ENCODE peak calls at places on chromosomes 16 and 17, in four cellular contexts. One of them, this sample, is unnamed. For H3K9me3, the result is how much of the 10 kb centered on the place peaks cover.

GRCh38 chr17:7509937-7510336 is 25.8 kb downstream of the POLR2A start:
- DNase-seq in cardiac muscle cell: no peak
- DNase-seq in heart left ventricle: no peak
- DNase-seq in ascending aorta: no peak
- DNase-seq in this sample: no peak

GRCh38 chr17:49552070-49552751 is 23.5 kb upstream of the NXPH3 start:
- DNase-seq in cardiac muscle cell: no peak
- DNase-seq in ascending aorta: no peak
- DNase-seq in heart left ventricle: no peak
- DNase-seq in this sample: no peak

GRCh38 chr17:38572665-38573365 is 32.9 kb downstream of the SRCIN1 start:
- DNase-seq in ascending aorta: no peak
- DNase-seq in heart left ventricle: no peak
- DNase-seq in cardiac muscle cell: peak
- DNase-seq in this sample: no peak

GRCh38 chr17:49018116-49018612 is 21.0 kb downstream of the IGF2BP1 start:
- DNase-seq in heart left ventricle: no peak
- DNase-seq in ascending aorta: no peak
- DNase-seq in cardiac muscle cell: no peak
- DNase-seq in this sample: no peak

GRCh38 chr17:78624461-78625216 is 47.4 kb upstream of the DNAH17 start:
- DNase-seq in ascending aorta: no peak
- DNase-seq in heart left ventricle: no peak
- DNase-seq in cardiac muscle cell: no peak
- DNase-seq in this sample: no peak

GRCh38 chr16:86806181-86806837 is 228.0 kb downstream of the FOXL1 start:
- DNase-seq in heart left ventricle: no peak
- DNase-seq in cardiac muscle cell: no peak
- DNase-seq in ascending aorta: no peak
- DNase-seq in this sample: no peak

GRCh38 chr17:38674013-38674748 is 576 bp downstream of the EPOP start:
- DNase-seq in cardiac muscle cell: peak
- DNase-seq in ascending aorta: no peak
- DNase-seq in heart left ventricle: peak
- DNase-seq in this sample: no peak

GRCh38 chr16:2710711-2711231 is 9.3 kb downstream of the PRSS27 start:
- DNase-seq in ascending aorta: no peak
- DNase-seq in heart left ventricle: no peak
- DNase-seq in cardiac muscle cell: no peak
- DNase-seq in this sample: no peak

GRCh38 chr16:30179195-30179594 is 4.2 kb upstream of the CORO1A start:
- DNase-seq in heart left ventricle: no peak
- DNase-seq in ascending aorta: no peak
- DNase-seq in cardiac muscle cell: no peak
- DNase-seq in this sample: no peak

GRCh38 chr16:78985736-78986605 is 614.6 kb downstream of the MAF start:
- DNase-seq in ascending aorta: no peak
- DNase-seq in heart left ventricle: no peak
- DNase-seq in cardiac muscle cell: no peak
- DNase-seq in this sample: no peak

GRCh38 chr16:27366687-27367462 is 35.1 kb upstream of the IL21R start:
- DNase-seq in cardiac muscle cell: no peak
- DNase-seq in heart left ventricle: no peak
- DNase-seq in ascending aorta: no peak
- DNase-seq in this sample: peak

GRCh38 chr17:19507673-19508326 is 25.9 kb upstream of the SLC47A1 start:
- DNase-seq in heart left ventricle: peak
- DNase-seq in cardiac muscle cell: peak
- DNase-seq in ascending aorta: peak
- DNase-seq in this sample: peak

GRCh38 chr16:2992383-2993081 is 12.3 kb upstream of the PKMYT1 start:
- DNase-seq in ascending aorta: no peak
- DNase-seq in cardiac muscle cell: no peak
- DNase-seq in heart left ventricle: no peak
- DNase-seq in this sample: no peak

GRCh38 chr17:42775534-42776098 is 2.4 kb downstream of the VPS25 start:
- DNase-seq in heart left ventricle: no peak
- DNase-seq in cardiac muscle cell: no peak
- DNase-seq in ascending aorta: no peak
- DNase-seq in this sample: no peak

GRCh38 chr16:57115504-57116182 is 23.3 kb downstream of the CPNE2 start:
- DNase-seq in cardiac muscle cell: no peak
- DNase-seq in heart left ventricle: peak
- DNase-seq in ascending aorta: no peak
- DNase-seq in this sample: no peak

GRCh38 chr16:12089492-12090161 is 113.1 kb downstream of the SNX29 start:
- DNase-seq in ascending aorta: peak
- DNase-seq in heart left ventricle: peak
- DNase-seq in cardiac muscle cell: peak
- DNase-seq in this sample: no peak

GRCh38 chr16:51392651-51393187 is 241.6 kb upstream of the SALL1 start:
- DNase-seq in ascending aorta: no peak
- DNase-seq in heart left ventricle: no peak
- DNase-seq in cardiac muscle cell: no peak
- DNase-seq in this sample: no peak

DNA sequence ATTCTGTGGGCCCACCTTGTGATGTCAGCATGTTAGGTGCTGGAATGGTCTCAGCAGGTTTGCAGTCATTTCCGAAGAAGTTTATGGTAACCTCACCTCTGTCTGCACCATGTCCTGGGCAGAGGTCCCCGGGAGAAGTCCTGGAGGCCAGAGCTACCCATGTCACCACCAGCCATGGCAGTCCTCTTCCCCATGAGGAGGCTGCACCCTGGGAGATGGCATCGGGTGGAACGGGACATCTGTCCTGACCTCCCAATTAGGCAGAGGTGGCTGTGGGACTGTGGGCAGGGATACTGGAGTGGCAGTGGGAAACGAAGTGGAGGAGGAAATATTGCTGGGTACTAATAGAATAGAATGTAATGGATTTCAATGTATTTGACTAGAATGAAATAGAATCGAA is 511.8 kb upstream of the WSB1 start:
- DNase-seq in heart left ventricle: no peak
- DNase-seq in ascending aorta: no peak
- DNase-seq in cardiac muscle cell: no peak
- DNase-seq in this sample: no peak
- H3K9me3 ChIP-seq in heart left ventricle: under half
- H3K9me3 ChIP-seq in ascending aorta: under half
- H3K9me3 ChIP-seq in cardiac muscle cell: under half
- H3K9me3 ChIP-seq in this sample: under half

DNA sequence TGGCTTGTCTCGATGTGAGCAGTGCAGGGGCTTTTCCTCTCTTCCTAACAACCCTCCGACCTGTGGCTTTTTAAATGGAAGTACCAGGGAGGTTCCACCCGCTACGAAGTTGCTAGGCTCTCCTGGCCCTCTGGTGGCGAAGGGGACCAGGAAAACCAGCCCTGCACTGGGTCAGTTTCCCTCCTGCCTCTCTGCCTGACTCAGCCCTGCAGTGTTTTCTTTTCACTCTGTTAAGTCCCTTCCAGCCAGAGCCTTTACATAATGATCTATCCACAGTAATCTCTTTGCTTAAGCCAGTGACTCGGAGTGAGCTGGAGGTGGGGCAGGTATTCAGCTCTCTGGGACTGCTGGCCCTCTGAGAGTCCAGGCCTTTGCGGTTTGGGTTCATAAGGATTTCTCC is 331.3 kb upstream of the EEF2KMT start:
- DNase-seq in cardiac muscle cell: peak
- DNase-seq in heart left ventricle: no peak
- DNase-seq in ascending aorta: no peak
- DNase-seq in this sample: no peak
- H3K9me3 ChIP-seq in cardiac muscle cell: under half
- H3K9me3 ChIP-seq in heart left ventricle: under half
- H3K9me3 ChIP-seq in ascending aorta: under half
- H3K9me3 ChIP-seq in this sample: under half

DNA sequence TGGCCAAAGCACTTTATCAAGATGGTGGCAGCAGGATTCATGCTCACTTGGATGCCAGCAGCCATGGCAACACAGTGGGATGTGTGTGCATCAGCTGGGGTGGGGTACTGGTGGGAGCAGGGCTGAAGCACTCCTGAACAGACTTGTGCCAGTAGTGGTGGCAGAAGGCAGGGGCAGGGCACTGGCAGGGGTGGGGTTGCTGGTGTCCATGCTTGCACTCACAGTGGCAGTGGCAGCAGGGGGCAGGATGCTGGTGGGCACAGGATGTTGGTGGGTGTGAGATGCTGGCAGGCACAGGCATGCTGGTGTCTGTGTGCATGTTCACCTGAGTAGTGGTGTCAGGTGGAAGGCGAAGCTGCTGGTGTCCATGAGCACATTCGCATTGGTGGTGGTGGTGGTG is 161.0 kb upstream of the PMFBP1 start:
- DNase-seq in cardiac muscle cell: no peak
- DNase-seq in heart left ventricle: no peak
- DNase-seq in ascending aorta: no peak
- DNase-seq in this sample: no peak
- H3K9me3 ChIP-seq in cardiac muscle cell: under half
- H3K9me3 ChIP-seq in heart left ventricle: under half
- H3K9me3 ChIP-seq in ascending aorta: under half
- H3K9me3 ChIP-seq in this sample: under half

DNA sequence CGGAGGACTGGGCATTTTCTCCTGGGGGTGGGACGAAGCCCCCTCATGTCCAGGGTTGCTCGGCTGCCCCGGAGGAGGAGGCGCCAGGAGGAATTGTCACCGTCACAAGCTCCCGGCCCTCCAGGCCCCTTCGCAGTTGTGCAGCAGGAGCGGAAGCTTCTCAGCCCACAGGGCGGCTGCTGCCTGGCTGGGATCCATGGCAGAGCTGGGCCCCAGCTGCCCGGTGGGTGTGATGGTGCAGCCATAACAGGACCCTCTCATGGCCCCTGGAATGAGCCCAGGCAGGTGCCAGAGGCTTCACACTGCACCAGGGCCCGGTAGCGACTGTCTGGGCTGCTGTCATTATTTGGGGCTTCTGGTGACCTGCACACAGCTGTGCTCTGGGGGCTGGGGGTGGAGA is 54.9 kb upstream of the GNG13 start:
- DNase-seq in heart left ventricle: no peak
- DNase-seq in cardiac muscle cell: no peak
- DNase-seq in ascending aorta: no peak
- DNase-seq in this sample: no peak
- H3K9me3 ChIP-seq in heart left ventricle: under half
- H3K9me3 ChIP-seq in cardiac muscle cell: under half
- H3K9me3 ChIP-seq in ascending aorta: under half
- H3K9me3 ChIP-seq in this sample: under half

GRCh38 chr16:35148748-35149147 is 1689.3 kb downstream of the TP53TG3F start:
- DNase-seq in cardiac muscle cell: no peak
- DNase-seq in heart left ventricle: no peak
- DNase-seq in ascending aorta: no peak
- DNase-seq in this sample: no peak

GRCh38 chr16:35147556-35148504 is 1688.4 kb downstream of the TP53TG3F start:
- DNase-seq in ascending aorta: no peak
- DNase-seq in cardiac muscle cell: no peak
- DNase-seq in heart left ventricle: no peak
- DNase-seq in this sample: no peak

GRCh38 chr16:35144212-35144932 is 1685.0 kb downstream of the TP53TG3F start:
- DNase-seq in ascending aorta: no peak
- DNase-seq in cardiac muscle cell: no peak
- DNase-seq in heart left ventricle: no peak
- DNase-seq in this sample: no peak

GRCh38 chr16:35146031-35146710 is 1686.8 kb downstream of the TP53TG3F start:
- DNase-seq in ascending aorta: no peak
- DNase-seq in heart left ventricle: no peak
- DNase-seq in cardiac muscle cell: no peak
- DNase-seq in this sample: no peak

DNA sequence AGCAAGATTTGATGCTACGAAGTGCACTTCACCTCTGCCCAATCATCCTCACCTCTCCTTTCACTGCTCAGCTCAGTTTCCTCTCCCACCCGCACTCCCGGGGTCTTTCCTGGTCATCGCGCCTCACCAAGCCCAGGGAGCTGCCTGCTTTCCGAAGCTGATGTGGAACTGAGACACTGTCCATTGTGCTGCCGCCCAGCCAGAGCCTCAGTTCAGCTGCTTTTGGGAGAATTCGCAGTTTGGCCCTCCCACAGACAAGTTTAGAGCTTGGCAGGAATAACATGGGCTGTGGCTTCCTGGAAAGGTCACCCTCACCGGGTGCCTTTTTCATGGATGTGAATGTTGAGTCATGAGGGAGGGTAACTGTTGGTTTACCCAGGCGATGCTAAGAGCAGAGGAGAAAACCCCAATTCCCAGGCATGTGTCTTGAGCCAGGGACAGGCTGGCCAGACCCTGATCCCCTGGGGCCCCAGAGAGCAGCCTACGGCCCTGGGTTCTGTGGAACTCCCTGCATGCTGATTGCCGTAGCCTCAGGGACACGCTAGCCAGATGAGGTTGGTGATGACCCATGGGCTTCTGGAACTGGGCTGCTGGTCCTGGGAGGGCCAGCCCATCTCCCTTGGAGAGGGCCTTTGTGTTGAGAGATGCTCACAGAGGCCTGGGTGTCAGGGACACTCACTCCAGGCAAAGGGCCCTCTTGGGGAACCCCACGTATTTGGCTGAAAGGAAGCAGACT is 1687.5 kb downstream of the TP53TG3F start:
- DNase-seq in cardiac muscle cell: no peak
- DNase-seq in heart left ventricle: no peak
- DNase-seq in ascending aorta: no peak
- DNase-seq in this sample: no peak
- H3K9me3 ChIP-seq in cardiac muscle cell: under half
- H3K9me3 ChIP-seq in heart left ventricle: under half
- H3K9me3 ChIP-seq in ascending aorta: under half
- H3K9me3 ChIP-seq in this sample: under half

GRCh38 chr16:81883235-81883634 is 104.1 kb downstream of the PLCG2 start:
- DNase-seq in cardiac muscle cell: no peak
- DNase-seq in heart left ventricle: no peak
- DNase-seq in ascending aorta: no peak
- DNase-seq in this sample: no peak
- H3K9me3 ChIP-seq in cardiac muscle cell: under half
- H3K9me3 ChIP-seq in heart left ventricle: under half
- H3K9me3 ChIP-seq in ascending aorta: under half
- H3K9me3 ChIP-seq in this sample: under half

DNA sequence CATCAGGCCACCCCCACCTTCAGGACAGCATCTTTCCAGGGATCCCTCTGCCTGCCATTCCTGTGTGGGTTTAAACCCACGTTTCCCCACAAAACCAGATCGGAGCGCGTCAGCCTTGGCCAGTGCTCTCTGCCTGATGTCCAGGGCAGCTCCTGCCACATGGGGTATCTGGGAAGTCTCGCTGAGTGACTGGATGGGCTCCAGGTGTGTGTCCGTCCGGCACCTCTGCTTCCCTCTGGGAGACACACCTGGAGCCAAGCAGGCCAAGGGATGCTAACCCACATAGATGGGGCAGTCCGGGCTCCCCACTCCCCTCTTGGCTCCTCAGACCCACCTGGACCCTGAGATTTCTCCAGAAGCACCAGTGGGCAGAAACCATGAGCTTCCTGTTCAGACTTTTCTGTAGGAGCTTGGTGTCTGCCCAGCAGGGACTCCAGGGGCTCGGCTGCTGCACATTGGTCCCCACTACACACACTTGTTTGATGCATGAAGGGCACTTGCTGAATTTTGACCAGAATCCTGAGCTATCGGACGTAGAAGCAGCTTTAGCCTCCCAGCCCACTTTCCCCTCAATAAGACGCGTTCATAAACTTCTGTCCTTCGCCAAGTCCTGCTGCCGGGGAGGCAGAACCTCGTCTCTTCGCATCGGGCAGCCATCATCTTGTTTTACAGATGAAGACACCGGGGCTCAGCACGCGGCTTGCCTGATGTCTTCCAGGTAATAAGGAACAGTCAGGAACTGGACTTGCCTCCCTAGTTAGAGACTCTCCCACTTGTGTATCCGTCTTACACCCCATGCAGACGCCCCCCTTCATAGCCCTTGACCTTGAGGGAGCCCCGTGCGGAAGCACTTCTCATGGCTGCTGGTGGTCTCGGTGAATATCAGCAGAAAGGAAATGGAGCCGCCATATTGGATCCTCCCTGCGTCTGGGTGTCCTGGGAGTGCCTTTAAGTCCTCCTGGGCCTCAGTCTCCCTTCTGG is 91.6 kb upstream of the ZNF469 start:
- DNase-seq in cardiac muscle cell: no peak
- DNase-seq in heart left ventricle: no peak
- DNase-seq in ascending aorta: no peak
- DNase-seq in this sample: no peak
- H3K9me3 ChIP-seq in cardiac muscle cell: under half
- H3K9me3 ChIP-seq in heart left ventricle: under half
- H3K9me3 ChIP-seq in ascending aorta: under half
- H3K9me3 ChIP-seq in this sample: under half

This sample was measured in T-helper 17 cell.